ENCODE peak calls at places on chromosomes 16 and 17, in nine cellular contexts. E is cardiac fibroblast, M is upper lobe of right lung, J is GM13977, F is heart left ventricle, L is stomach, K is PC-9, D is HCT116, V is GM06990. G is an unnamed sample.
A peak's percentile ranks its signal among the peaks of the same experiment; 100 is the strongest.

GRCh38 chr16:83044589-83044988 is 417.8 kb downstream of the CDH13 start:
- DNase-seq in E (no peak), M (no peak), J (no peak), F (no peak), L (no peak), K (no peak), D (no peak), V (no peak), G (no peak)

GRCh38 chr17:19740933-19741332 is 7.2 kb downstream of the ALDH3A1 start:
- DNase-seq in E (no peak), M (no peak), J (no peak), F (no peak), L (no peak), K (no peak), D (no peak), V (no peak), G (no peak)

GRCh38 chr17:69575346-69575761 is 160.9 kb downstream of the MAP2K6 start:
- DNase-seq in E (peak; percentile 44), M (no peak), J (no peak), F (no peak), L (no peak), K (peak; percentile 90), D (no peak), V (no peak), G (no peak)

GRCh38 chr16:54054237-54054780 is 232.3 kb downstream of the IRX3 start:
- DNase-seq in E (no peak), M (no peak), J (no peak), F (no peak), L (no peak), K (no peak), D (no peak), V (no peak), G (no peak)

GRCh38 chr17:76147211-76148014 is 6.4 kb upstream of the FOXJ1 start:
- DNase-seq in E (peak; percentile 47), M (no peak), J (no peak), F (no peak), L (no peak), K (no peak), D (peak; percentile 35), V (no peak), G (no peak)

GRCh38 chr17:57735230-57735629 is 9.9 kb downstream of the CCDC182 start:
- DNase-seq in E (no peak), M (no peak), J (no peak), F (no peak), L (no peak), K (no peak), D (no peak), V (no peak), G (no peak)

GRCh38 chr17:885971-886571 is 93.5 kb downstream of the NXN start:
- DNase-seq in E (no peak), M (no peak), J (no peak), F (no peak), L (peak; percentile 72), K (no peak), D (no peak), V (no peak), G (no peak)

GRCh38 chr17:7315570-7316243 is 547 bp upstream of the GPS2 start:
- DNase-seq in E (no peak), M (peak; percentile 75), J (no peak), F (no peak), L (peak; percentile 77), K (no peak), D (no peak), V (no peak), G (no peak)

GRCh38 chr17:5011928-5012327 is 14.2 kb downstream of the KIF1C start:
- DNase-seq in E (peak; percentile 87), M (no peak), J (peak; percentile 58), F (no peak), L (no peak), K (no peak), D (no peak), V (peak; percentile 41), G (no peak)

GRCh38 chr16:64172652-64173051 is 949.2 kb downstream of the CDH11 start:
- DNase-seq in E (no peak), M (no peak), J (no peak), F (no peak), L (no peak), K (no peak), D (no peak), V (no peak), G (no peak)

GRCh38 chr17:46025060-46025459 is 26.0 kb downstream of the STH start:
- DNase-seq in E (no peak), M (no peak), J (no peak), F (no peak), L (no peak), K (no peak), D (no peak), V (no peak), G (no peak)

GRCh38 chr17:31415004-31415454 is 23.6 kb downstream of the RAB11FIP4 start:
- DNase-seq in E (no peak), M (no peak), J (no peak), F (no peak), L (no peak), K (no peak), D (no peak), V (no peak), G (no peak)

GRCh38 chr16:77585852-77586251 is 136.5 kb upstream of the NUDT7 start:
- DNase-seq in E (peak; percentile 75), M (no peak), J (no peak), F (no peak), L (no peak), K (peak; percentile 37), D (peak; percentile 50), V (no peak), G (no peak)

GRCh38 chr17:59001158-59001814 is 105.4 kb downstream of the TRIM37 start:
- DNase-seq in E (peak; percentile 78), M (no peak), J (peak; percentile 78), F (peak; percentile 48), L (peak; percentile 34), K (no peak), D (no peak), V (peak; percentile 78), G (no peak)

GRCh38 chr17:39080416-39081179 is 70.8 kb downstream of the PLXDC1 start:
- DNase-seq in E (peak; percentile 71), M (no peak), J (no peak), F (peak; percentile 44), L (no peak), K (no peak), D (no peak), V (no peak), G (no peak)

GRCh38 chr17:8068736-8069586 is 18.6 kb downstream of the ALOX12B start:
- DNase-seq in E (no peak), M (peak; percentile 74), J (no peak), F (no peak), L (no peak), K (no peak), D (no peak), V (no peak), G (no peak)

GRCh38 chr16:8729779-8730334 is 55.4 kb downstream of the ABAT start:
- DNase-seq in E (no peak), M (no peak), J (no peak), F (no peak), L (no peak), K (no peak), D (no peak), V (no peak), G (no peak)

GRCh38 chr16:75127713-75128415 is 11.3 kb upstream of the LDHD start:
- DNase-seq in E (no peak), M (no peak), J (no peak), F (no peak), L (no peak), K (no peak), D (no peak), V (no peak), G (no peak)
- TF ChIP-seq CTCF in E (no peak), M (no peak), J (no peak), F (no peak), L (no peak), K (no peak), D (no peak), V (no peak), G (no peak)

DNA sequence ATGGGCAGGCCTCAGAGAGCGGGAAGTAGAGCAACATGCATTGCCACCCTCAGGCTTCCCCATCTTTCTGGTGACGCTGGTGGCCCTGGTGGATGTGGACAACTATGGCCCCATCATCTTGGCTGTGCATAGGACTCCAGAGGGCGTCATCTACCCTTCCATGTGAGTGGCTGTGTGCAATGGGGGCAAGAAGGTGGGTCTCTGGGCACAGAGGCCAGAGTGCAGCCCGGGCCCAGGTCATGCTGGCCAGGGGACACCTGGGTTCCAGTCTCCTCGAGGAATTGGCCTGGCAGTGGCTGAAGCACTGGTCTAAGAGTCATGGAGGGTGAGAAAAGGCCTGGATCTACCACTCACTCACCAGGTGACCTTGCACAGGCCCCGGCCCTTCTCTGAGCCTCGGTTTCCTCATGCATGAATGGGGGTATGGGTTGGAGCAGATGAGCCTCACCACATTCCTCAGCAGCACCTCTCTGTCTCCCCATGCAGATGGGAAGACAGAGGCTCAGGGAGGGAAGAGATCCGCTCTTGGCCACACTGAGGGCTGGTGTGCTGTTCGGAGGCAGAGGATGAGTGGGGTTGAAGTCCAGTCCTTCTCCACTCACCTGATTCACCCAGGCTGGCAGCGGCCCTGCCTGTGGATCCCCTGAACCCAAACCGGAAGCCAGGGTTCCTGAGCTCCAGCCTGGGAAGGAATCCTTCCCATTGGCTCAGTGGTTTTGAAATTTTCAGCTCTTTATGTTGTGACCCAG is 7.2 kb upstream of the ADGRG3 start:
- DNase-seq in E (no peak), M (no peak), J (no peak), F (no peak), L (no peak), K (no peak), D (no peak), V (no peak), G (no peak)
- TF ChIP-seq CTCF in E (no peak), M (no peak), J (peak; percentile 24), F (no peak), L (no peak), K (no peak), D (no peak), V (no peak), G (no peak)

DNA sequence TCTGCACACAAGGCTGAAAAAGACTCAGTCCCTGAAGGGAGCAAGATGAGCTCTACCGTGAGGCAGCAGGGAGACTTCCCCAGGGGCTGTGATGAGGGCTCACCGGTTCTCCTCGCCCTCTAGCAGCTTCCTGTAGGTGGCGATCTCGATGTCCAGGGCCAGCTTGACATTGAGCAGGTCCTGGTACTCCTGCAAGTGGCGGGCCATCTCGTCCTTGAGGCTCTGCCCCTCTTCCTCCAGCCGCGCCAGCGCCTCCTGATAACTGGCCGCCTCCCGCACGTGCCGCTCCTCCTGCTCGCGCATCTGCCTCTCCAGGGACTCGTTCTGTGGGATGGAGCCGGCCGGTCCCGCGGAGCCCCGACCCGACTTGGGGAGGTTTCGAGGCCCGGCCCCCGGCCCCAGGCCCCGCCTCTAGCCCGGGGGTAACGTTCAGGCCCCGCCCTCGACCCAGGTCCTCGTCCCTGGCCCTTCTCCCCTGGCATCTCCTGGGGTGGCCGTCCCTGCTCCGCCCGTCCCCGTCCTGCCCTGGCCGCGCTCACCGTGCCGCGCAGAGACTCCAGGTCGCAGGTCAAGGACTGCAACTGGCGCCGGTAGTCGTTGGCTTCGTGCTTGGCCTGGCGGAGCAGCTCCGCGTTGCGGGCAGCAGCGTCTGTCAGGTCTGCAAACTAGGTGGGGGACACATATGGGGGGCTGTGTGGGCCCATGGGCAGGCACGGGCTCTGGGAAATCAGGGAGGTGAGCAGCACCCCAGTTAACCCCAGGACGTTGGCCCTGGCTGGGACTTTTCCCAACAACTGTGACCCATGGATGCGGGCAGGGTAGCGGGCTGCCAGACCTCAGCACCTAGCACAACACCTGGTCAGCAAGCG is 3.9 kb downstream of the GFAP start:
- DNase-seq in E (peak; percentile 53), M (peak; percentile 79), J (peak; percentile 70), F (peak; percentile 63), L (peak; percentile 73), K (peak; percentile 32), D (peak; percentile 35), V (no peak), G (peak; percentile 70)
- TF ChIP-seq CTCF in E (peak; percentile 68), M (peak; percentile 55), J (peak; percentile 57), F (peak; percentile 54), L (peak; percentile 47), K (peak; percentile 45), D (peak; percentile 74), V (peak; percentile 55), G (peak; percentile 56)

GRCh38 chr16:88287219-88287618 is 95.5 kb upstream of the ZNF469 start:
- DNase-seq in E (peak; percentile 70), M (no peak), J (no peak), F (no peak), L (no peak), K (no peak), D (peak; percentile 63), V (no peak), G (no peak)
- TF ChIP-seq CTCF in E (peak; percentile 91), M (peak; percentile 28), J (peak; percentile 49), F (peak; percentile 6), L (no peak), K (peak; percentile 89), D (peak; percentile 100), V (peak; percentile 51), G (peak; percentile 27)

G was measured in nephron progenitor cell.